ENCODE peak calls at places on chromosome 16, in seven cellular contexts. O is uterus, J is heart left ventricle, N is right lobe of liver, D is gastrocnemius medialis, A is ovary, W is GM12892. C is an unnamed sample.
A peak's percentile ranks its signal among the peaks of the same experiment; 100 is the strongest.

GRCh38 chr16:86823125-86823524 is 244.8 kb downstream of the FOXL1 start:
- DNase-seq in N (no peak), A (no peak), W (no peak), J (no peak), D (no peak), O (no peak), C (no peak)

GRCh38 chr16:25692307-25692706 is 548 bp downstream of the HS3ST4 start:
- DNase-seq in W (peak; percentile 23), D (no peak), A (no peak), J (no peak), N (no peak), O (no peak), C (no peak)

GRCh38 chr16:11016524-11016988 is 72.2 kb downstream of the CLEC16A start:
- DNase-seq in W (no peak), O (no peak), A (no peak), J (no peak), N (no peak), D (no peak), C (no peak)

GRCh38 chr16:54944002-54944401 is 13.3 kb downstream of the IRX5 start:
- DNase-seq in A (no peak), J (no peak), O (no peak), D (no peak), W (no peak), N (no peak), C (no peak)

GRCh38 chr16:81688182-81688581 is 90.9 kb upstream of the PLCG2 start:
- DNase-seq in J (no peak), N (no peak), A (no peak), D (no peak), O (no peak), W (no peak), C (no peak)

GRCh38 chr16:64089697-64090096 is 1032.2 kb downstream of the CDH11 start:
- DNase-seq in O (no peak), W (no peak), N (no peak), D (no peak), A (no peak), J (no peak), C (no peak)

GRCh38 chr16:76175718-76176117 is 101.5 kb upstream of the CNTNAP4 start:
- DNase-seq in W (no peak), D (no peak), O (no peak), A (no peak), N (no peak), J (no peak), C (no peak)

GRCh38 chr16:9302102-9302501 is 210.7 kb downstream of the HAPSTR1 start:
- DNase-seq in D (no peak), W (no peak), N (peak; percentile 53), A (no peak), J (no peak), O (no peak), C (no peak)

GRCh38 chr16:3147757-3148104 is 12.9 kb downstream of the ZNF213 start:
- DNase-seq in W (no peak), J (no peak), A (no peak), O (no peak), N (no peak), D (no peak), C (no peak)

GRCh38 chr16:85471469-85472431 is 141.4 kb upstream of the GSE1 start:
- DNase-seq in D (no peak), N (no peak), W (no peak), O (no peak), A (peak; percentile 65), J (no peak), C (no peak)

GRCh38 chr16:2008009-2008526 is 1.6 kb downstream of the ZNF598 start:
- DNase-seq in N (no peak), A (no peak), D (no peak), J (no peak), O (no peak), W (no peak), C (peak; percentile 82)

GRCh38 chr16:25012525-25012991 is 2.6 kb downstream of the ARHGAP17 start:
- DNase-seq in A (no peak), O (no peak), J (no peak), N (no peak), W (no peak), D (no peak), C (peak; percentile 71)

GRCh38 chr16:49810769-49811315 is 45.1 kb downstream of the ZNF423 start:
- DNase-seq in O (no peak), J (no peak), D (no peak), W (no peak), N (no peak), A (no peak), C (no peak)

GRCh38 chr16:70437017-70437581 is 1.8 kb downstream of the ST3GAL2 start:
- DNase-seq in J (no peak), A (peak; percentile 49), O (peak; percentile 56), D (no peak), W (no peak), N (no peak), C (no peak)
- TF ChIP-seq POLR2A in J (no peak), A (no peak), O (no peak), D (no peak), W (no peak), N (no peak), C (no peak)

DNA sequence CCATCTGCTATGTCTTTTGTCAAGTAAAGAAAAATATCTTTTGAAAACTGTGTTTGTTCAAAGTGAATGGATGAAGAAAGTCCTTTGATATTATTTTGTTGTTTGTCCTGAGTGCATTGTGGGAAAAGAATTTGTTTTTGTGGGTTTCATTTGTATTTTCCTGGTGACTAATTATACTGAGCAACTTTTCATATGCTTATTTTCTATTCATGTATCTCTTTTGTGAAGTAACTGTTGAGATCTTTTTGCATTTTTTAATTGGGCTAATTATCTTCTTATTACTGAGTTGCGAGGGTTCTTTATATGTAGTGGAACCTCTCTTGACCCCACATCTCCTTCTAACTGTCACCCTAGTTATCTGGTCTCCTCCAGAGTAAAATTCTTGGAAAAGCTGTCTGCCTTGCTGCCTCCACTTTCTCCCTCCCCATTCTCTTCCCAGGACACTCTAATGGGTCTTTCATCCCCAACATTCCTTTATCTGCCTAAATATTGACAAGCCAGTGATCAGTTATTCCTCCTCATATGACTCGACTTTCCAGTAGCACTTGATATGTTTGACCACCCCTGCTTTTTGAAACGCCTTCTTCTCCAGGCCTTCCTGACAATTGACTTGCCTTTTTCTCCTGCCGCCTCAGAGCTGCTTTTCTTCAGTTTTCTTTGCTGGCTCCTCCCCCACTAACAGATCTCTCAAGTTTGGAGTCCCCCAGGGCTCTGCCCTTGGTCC is 117.6 kb upstream of the HAS3 start:
- DNase-seq in N (no peak), O (no peak), J (no peak), A (no peak), W (no peak), D (no peak), C (no peak)
- TF ChIP-seq POLR2A in N (no peak), O (no peak), J (no peak), A (no peak), W (no peak), D (no peak), C (no peak)

GRCh38 chr16:67546091-67546501 is 16.2 kb upstream of the CTCF start:
- DNase-seq in D (no peak), N (no peak), W (no peak), A (no peak), J (no peak), O (no peak), C (no peak)
- TF ChIP-seq POLR2A in D (no peak), N (no peak), W (no peak), A (no peak), J (no peak), O (no peak), C (no peak)

GRCh38 chr16:29908719-29909220 is 8.5 kb downstream of the ASPHD1 start:
- DNase-seq in J (no peak), W (no peak), A (no peak), D (no peak), N (no peak), O (no peak), C (no peak)
- TF ChIP-seq POLR2A in J (no peak), W (no peak), A (no peak), D (no peak), N (no peak), O (no peak), C (no peak)

DNA sequence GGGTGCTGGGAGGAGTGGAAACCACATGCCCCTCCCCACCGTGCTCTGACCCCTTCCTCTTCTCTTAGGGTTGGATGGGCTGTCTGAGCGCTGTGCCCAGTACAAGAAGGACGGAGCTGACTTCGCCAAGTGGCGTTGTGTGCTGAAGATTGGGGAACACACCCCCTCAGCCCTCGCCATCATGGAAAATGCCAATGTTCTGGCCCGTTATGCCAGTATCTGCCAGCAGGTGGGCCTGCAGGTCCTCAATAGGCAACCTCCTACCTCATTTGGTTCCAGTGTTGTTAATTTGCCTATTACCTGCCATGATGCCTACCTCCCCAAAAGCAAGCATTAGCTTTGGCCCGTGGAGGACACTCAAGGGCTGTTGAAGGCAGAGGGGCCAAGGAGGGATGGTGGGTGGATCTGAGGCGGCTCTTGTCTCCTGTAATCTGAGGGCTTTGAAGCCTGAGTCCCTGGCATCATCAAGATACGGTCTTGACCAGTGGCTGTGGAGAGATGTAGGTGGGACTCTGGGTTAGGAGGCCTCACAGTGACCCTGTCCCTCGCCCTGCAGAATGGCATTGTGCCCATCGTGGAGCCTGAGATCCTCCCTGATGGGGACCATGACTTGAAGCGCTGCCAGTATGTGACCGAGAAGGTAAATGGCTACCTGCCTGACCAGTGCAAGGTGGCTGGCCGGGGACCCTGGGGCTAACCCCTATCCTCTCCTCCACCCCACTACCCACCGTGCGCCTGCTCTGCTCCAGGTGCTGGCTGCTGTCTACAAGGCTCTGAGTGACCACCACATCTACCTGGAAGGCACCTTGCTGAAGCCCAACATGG is 3.4 kb downstream of the ALDOA start:
- DNase-seq in J (no peak), D (no peak), N (peak; percentile 55), O (no peak), A (no peak), W (no peak), C (peak; percentile 53)
- TF ChIP-seq POLR2A in J (no peak), D (no peak), N (no peak), O (no peak), A (no peak), W (no peak), C (no peak)

GRCh38 chr16:12459401-12459791 is 344.3 kb downstream of the CPPED1 start:
- DNase-seq in N (peak; percentile 56), W (no peak), D (peak; percentile 29), O (no peak), A (no peak), J (peak; percentile 25), C (no peak)
- TF ChIP-seq POLR2A in N (no peak), W (no peak), D (no peak), O (no peak), A (no peak), J (no peak), C (no peak)

DNA sequence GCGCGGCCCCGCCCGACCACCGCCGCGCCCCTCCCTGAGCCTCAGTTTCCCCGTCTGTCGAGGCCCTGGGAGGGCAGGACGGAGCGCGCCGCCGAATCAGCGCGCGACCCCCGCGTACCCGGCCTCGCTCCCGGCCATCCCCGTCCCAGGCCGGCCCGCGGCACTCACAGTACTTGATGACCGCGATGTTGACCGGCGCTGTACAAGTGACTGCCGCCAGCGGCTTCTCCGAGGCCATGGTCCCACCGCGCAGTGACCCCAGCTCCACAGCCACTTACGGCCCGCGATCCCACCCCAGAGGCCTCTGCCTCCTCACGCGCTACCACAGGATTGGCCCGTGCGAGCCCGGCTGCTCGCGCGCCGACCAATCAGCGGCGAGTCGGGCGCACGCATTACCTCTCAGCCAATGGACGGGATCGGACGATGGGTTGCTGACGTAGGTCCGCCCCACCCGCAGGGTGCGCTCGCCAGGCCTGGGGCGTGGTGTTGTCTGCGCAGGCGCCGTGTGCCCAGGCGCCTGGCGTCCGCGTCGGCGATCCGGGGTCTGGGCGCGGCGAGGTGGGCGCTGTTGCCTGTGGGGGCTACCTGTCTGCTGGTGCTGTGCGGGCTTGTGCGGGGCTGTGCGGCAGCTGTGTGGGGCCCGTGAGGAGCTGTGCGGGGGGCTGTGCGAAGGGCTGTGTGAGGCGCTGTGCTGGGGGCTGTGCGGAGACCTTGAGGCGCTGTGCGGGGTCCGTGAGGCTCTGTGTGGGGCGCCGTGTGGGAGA is at the start of gene MVD:
- DNase-seq in J (peak; percentile 98), D (peak; percentile 97), W (peak; percentile 100), O (peak; percentile 96), A (peak; percentile 96), N (peak; percentile 98), C (peak; percentile 96)
- TF ChIP-seq POLR2A in J (peak; percentile 92), D (peak; percentile 90), W (peak; percentile 88), O (peak; percentile 80), A (peak; percentile 63), N (peak; percentile 90), C (peak; percentile 92)

C was measured in Peyer's patch.